ENCODE peak calls at places on chromosome 9, in five cellular contexts. One of them, this sample, is unnamed.

GRCh38 chr9:109213300-109214121 is 46.5 kb upstream of the FRRS1L start:
- DNase-seq in heart right ventricle: no peak
- DNase-seq in Peyer's patch: no peak
- DNase-seq in cardiac muscle cell: no peak
- DNase-seq in IMR-90: no peak
- DNase-seq in this sample: no peak

GRCh38 chr9:84002344-84002743 is 21.7 kb downstream of the RMI1 start:
- DNase-seq in cardiac muscle cell: peak; percentile 25
- DNase-seq in Peyer's patch: no peak
- DNase-seq in heart right ventricle: no peak
- DNase-seq in IMR-90: peak; percentile 17
- DNase-seq in this sample: no peak

GRCh38 chr9:20570756-20571155 is 51.5 kb downstream of the MLLT3 start:
- DNase-seq in Peyer's patch: no peak
- DNase-seq in IMR-90: peak; percentile 87
- DNase-seq in cardiac muscle cell: peak; percentile 54
- DNase-seq in heart right ventricle: no peak
- DNase-seq in this sample: no peak

GRCh38 chr9:89881431-89881830 is 276.6 kb downstream of the GADD45G start:
- DNase-seq in IMR-90: no peak
- DNase-seq in cardiac muscle cell: no peak
- DNase-seq in heart right ventricle: no peak
- DNase-seq in Peyer's patch: no peak
- DNase-seq in this sample: no peak

GRCh38 chr9:109098221-109098959 is 21.4 kb downstream of the TMEM245 start:
- DNase-seq in Peyer's patch: no peak
- DNase-seq in heart right ventricle: peak; percentile 24
- DNase-seq in IMR-90: peak; percentile 65
- DNase-seq in cardiac muscle cell: peak; percentile 92
- DNase-seq in this sample: no peak

GRCh38 chr9:14908221-14909206 is 1.7 kb downstream of the FREM1 start:
- DNase-seq in cardiac muscle cell: no peak
- DNase-seq in heart right ventricle: no peak
- DNase-seq in Peyer's patch: no peak
- DNase-seq in IMR-90: no peak
- DNase-seq in this sample: no peak

GRCh38 chr9:83233647-83234046 is 170.7 kb upstream of the RASEF start:
- DNase-seq in cardiac muscle cell: no peak
- DNase-seq in IMR-90: no peak
- DNase-seq in heart right ventricle: no peak
- DNase-seq in Peyer's patch: no peak
- DNase-seq in this sample: no peak

GRCh38 chr9:99019523-99020331 is 76.0 kb downstream of the COL15A1 start:
- DNase-seq in Peyer's patch: no peak
- DNase-seq in heart right ventricle: no peak
- DNase-seq in cardiac muscle cell: peak; percentile 95
- DNase-seq in IMR-90: peak; percentile 99
- DNase-seq in this sample: no peak

GRCh38 chr9:88291853-88292252 is 96.4 kb upstream of the SPIN1 start:
- DNase-seq in IMR-90: no peak
- DNase-seq in Peyer's patch: no peak
- DNase-seq in heart right ventricle: no peak
- DNase-seq in cardiac muscle cell: no peak
- DNase-seq in this sample: no peak

GRCh38 chr9:15357050-15357653 is 50.1 kb upstream of the TTC39B start:
- DNase-seq in cardiac muscle cell: no peak
- DNase-seq in Peyer's patch: peak; percentile 77
- DNase-seq in heart right ventricle: no peak
- DNase-seq in IMR-90: no peak
- DNase-seq in this sample: no peak

GRCh38 chr9:92668746-92669526 is 995 bp downstream of the IPPK start:
- DNase-seq in cardiac muscle cell: peak; percentile 71
- DNase-seq in IMR-90: peak; percentile 65
- DNase-seq in heart right ventricle: peak; percentile 56
- DNase-seq in Peyer's patch: peak; percentile 73
- DNase-seq in this sample: peak; percentile 61

GRCh38 chr9:87336407-87336806 is 161.3 kb upstream of the DAPK1 start:
- DNase-seq in Peyer's patch: no peak
- DNase-seq in heart right ventricle: no peak
- DNase-seq in cardiac muscle cell: peak; percentile 53
- DNase-seq in IMR-90: no peak
- DNase-seq in this sample: no peak

GRCh38 chr9:127508901-127509260 is 57.6 kb downstream of the LRSAM1 start:
- DNase-seq in IMR-90: no peak
- DNase-seq in heart right ventricle: no peak
- DNase-seq in cardiac muscle cell: no peak
- DNase-seq in Peyer's patch: no peak
- DNase-seq in this sample: no peak

GRCh38 chr9:127507751-127508648 is 56.7 kb downstream of the LRSAM1 start:
- DNase-seq in cardiac muscle cell: no peak
- DNase-seq in Peyer's patch: no peak
- DNase-seq in heart right ventricle: no peak
- DNase-seq in IMR-90: no peak
- DNase-seq in this sample: no peak

GRCh38 chr9:127506814-127507750 is 55.8 kb downstream of the LRSAM1 start:
- DNase-seq in cardiac muscle cell: peak; percentile 61
- DNase-seq in IMR-90: peak; percentile 74
- DNase-seq in Peyer's patch: no peak
- DNase-seq in heart right ventricle: no peak
- DNase-seq in this sample: no peak

GRCh38 chr9:127509955-127510299 is 58.6 kb downstream of the LRSAM1 start:
- DNase-seq in cardiac muscle cell: no peak
- DNase-seq in IMR-90: no peak
- DNase-seq in Peyer's patch: no peak
- DNase-seq in heart right ventricle: no peak
- DNase-seq in this sample: no peak

GRCh38 chr9:127509261-127509954 is 58.1 kb downstream of the LRSAM1 start:
- DNase-seq in cardiac muscle cell: peak; percentile 42
- DNase-seq in heart right ventricle: no peak
- DNase-seq in IMR-90: no peak
- DNase-seq in Peyer's patch: no peak
- DNase-seq in this sample: no peak
- H3K36me3 ChIP-seq in cardiac muscle cell: peaks cover 8% of the 10 kb centered on the region
- H3K36me3 ChIP-seq in heart right ventricle: peaks cover 73% of the 10 kb centered on the region
- H3K36me3 ChIP-seq in IMR-90: peaks cover 77% of the 10 kb centered on the region
- H3K36me3 ChIP-seq in Peyer's patch: no peaks in the 10 kb centered on the region
- H3K36me3 ChIP-seq in this sample: peaks cover 32% of the 10 kb centered on the region

DNA sequence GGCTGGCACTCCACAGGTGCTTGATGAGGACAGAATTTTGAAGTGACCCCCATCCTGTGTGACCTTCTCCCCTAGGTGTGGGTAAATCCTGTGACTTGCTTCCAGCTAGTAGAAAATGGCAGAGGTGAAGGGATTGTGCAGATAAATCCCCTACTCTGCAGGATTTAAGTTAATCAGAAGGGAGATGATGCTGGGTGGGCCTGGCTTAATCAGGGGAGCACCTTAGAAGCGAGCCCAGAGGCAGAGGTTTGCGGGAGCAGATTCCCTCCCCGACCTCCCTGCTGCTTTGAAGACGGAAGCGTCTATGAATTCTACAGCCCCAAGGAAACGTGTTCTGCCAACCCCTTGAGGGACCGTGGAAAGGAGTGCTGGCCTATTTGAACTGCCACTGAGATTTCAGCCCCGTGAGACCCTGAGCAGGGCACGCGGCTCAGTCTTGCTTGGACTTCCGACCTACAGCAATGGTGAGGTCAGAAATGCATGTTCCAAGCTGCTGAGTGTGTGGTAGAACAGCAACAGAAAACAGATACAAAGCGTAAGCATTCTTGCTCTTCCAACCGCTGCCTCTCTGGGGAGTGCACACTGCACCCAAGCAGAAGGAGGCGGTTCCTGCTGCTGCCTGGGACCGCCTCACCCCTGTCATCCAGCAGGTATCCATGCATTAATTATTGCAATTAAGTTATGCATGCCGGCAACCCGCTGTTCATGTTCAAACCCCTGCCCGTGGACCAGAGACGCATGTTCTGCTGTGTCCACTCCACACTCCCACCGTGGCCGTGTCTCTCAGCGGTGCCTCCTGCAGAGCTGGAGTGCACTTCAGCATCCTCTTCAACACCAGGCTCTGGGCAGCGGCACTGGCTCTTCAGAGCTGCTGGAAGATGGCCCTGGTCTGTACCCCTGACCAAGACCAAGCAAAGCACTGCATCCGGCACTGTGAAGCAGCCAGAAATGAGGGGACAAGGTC is 54.6 kb upstream of the RXRA start:
- DNase-seq in cardiac muscle cell: no peak
- DNase-seq in heart right ventricle: no peak
- DNase-seq in Peyer's patch: no peak
- DNase-seq in IMR-90: no peak
- DNase-seq in this sample: no peak
- H3K4me1 ChIP-seq in cardiac muscle cell: peaks cover 29% of the 10 kb centered on the region
- H3K4me1 ChIP-seq in heart right ventricle: peaks cover 10% of the 10 kb centered on the region
- H3K4me1 ChIP-seq in Peyer's patch: peaks cover 3% of the 10 kb centered on the region
- H3K4me1 ChIP-seq in IMR-90: peaks cover 5% of the 10 kb centered on the region
- H3K4me1 ChIP-seq in this sample: peaks cover 13% of the 10 kb centered on the region

DNA sequence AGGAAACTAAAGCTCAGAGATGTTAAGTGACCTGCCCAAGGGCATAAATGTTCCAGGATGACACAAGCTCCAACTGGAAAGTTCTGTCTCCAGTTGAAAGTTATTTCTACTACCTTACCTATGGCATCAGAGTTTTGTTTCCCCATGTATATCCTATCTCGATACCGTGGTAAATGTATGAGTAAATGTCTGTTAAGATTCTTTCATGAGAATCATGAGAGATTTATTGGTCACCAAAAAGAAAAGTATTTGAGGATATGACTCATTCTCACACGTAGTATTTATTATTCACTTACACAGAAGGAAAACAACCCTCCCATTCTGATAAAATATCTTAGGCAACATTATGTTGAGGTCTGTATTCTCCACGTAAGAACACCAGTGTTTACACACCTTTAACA is 11.1 kb upstream of the SHOC1 start:
- DNase-seq in heart right ventricle: no peak
- DNase-seq in IMR-90: peak; percentile 75
- DNase-seq in Peyer's patch: no peak
- DNase-seq in cardiac muscle cell: peak; percentile 81
- DNase-seq in this sample: no peak
- H3K27ac ChIP-seq in heart right ventricle: no peak overlapping the region
- H3K27ac ChIP-seq in IMR-90: no peak overlapping the region
- H3K27ac ChIP-seq in Peyer's patch: no peak overlapping the region
- H3K27ac ChIP-seq in cardiac muscle cell: no peak overlapping the region
- H3K27ac ChIP-seq in this sample: no peak overlapping the region

DNA sequence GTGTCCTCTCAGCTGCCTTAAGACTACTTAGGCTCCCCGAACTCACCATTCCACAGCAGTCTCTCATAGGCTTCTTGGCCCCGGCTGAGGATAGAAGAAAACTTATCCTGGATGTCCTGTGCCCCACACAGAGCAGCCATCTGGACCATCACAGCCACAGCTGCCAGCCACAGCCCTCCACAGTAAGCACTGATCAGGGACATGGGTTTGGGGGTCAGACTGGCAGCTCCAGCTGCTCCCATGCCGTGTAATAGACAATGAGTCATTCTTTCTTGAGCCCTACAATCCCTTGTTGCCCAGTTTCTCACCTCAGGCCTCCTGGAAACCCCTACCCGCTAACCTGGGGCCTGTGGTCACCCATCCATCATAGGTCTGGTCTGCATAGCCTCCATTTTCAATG is 5.7 kb downstream of the CREB3 start:
- DNase-seq in Peyer's patch: no peak
- DNase-seq in heart right ventricle: no peak
- DNase-seq in IMR-90: no peak
- DNase-seq in cardiac muscle cell: no peak
- DNase-seq in this sample: no peak
- H3K36me3 ChIP-seq in Peyer's patch: peaks cover 2% of the 10 kb centered on the region
- H3K36me3 ChIP-seq in heart right ventricle: peaks cover 88% of the 10 kb centered on the region
- H3K36me3 ChIP-seq in IMR-90: peaks cover 69% of the 10 kb centered on the region
- H3K36me3 ChIP-seq in cardiac muscle cell: peaks cover 76% of the 10 kb centered on the region
- H3K36me3 ChIP-seq in this sample: peaks cover 98% of the 10 kb centered on the region

DNA sequence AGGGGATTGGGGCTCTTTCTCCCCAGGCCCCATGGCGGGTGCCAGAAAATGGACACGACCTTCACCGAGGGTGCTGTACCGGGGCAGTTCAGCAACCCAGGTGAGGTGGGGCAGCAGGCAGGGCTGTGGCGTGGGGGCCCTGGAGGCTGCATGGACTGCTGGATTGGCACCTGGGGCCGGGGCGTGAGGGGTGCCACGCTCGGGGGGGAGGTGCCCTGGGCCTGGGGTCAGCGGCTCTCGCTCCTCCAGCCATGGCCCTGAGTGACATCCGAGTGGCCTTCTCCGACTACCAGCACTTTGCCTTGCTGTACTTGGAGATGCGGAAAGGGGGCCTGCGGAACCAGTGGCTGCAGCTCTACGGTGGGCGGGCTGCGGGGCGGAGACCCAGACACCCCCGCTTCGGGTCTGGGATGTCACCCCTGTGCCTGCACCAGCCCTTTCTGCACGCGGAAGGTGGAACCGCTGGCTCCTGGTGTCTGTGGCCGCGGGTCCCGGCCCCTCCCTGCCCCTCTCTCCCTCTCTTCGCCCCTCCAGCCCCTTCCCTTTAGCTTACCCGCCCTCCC is 1.8 kb downstream of the LCNL1 start:
- DNase-seq in heart right ventricle: no peak
- DNase-seq in IMR-90: no peak
- DNase-seq in Peyer's patch: no peak
- DNase-seq in cardiac muscle cell: no peak
- DNase-seq in this sample: no peak
- H3K4me1 ChIP-seq in heart right ventricle: peaks cover 51% of the 10 kb centered on the region
- H3K4me1 ChIP-seq in IMR-90: no peaks in the 10 kb centered on the region
- H3K4me1 ChIP-seq in Peyer's patch: no peaks in the 10 kb centered on the region
- H3K4me1 ChIP-seq in cardiac muscle cell: peaks cover 22% of the 10 kb centered on the region
- H3K4me1 ChIP-seq in this sample: no peaks in the 10 kb centered on the region

GRCh38 chr9:132639322-132639721 is 30.5 kb downstream of the DDX31 start:
- DNase-seq in cardiac muscle cell: no peak
- DNase-seq in heart right ventricle: no peak
- DNase-seq in IMR-90: no peak
- DNase-seq in Peyer's patch: no peak
- DNase-seq in this sample: no peak
- H3K27ac ChIP-seq in cardiac muscle cell: no peak overlapping the region
- H3K27ac ChIP-seq in heart right ventricle: no peak overlapping the region
- H3K27ac ChIP-seq in IMR-90: no peak overlapping the region
- H3K27ac ChIP-seq in Peyer's patch: peak overlapping the region; percentile 4
- H3K27ac ChIP-seq in this sample: no peak overlapping the region

GRCh38 chr9:133371261-133371711 is 4.6 kb downstream of the SURF4 start:
- DNase-seq in heart right ventricle: no peak
- DNase-seq in cardiac muscle cell: no peak
- DNase-seq in Peyer's patch: no peak
- DNase-seq in IMR-90: no peak
- DNase-seq in this sample: no peak

GRCh38 chr9:133369923-133370322 is 5.9 kb downstream of the SURF4 start:
- DNase-seq in Peyer's patch: no peak
- DNase-seq in heart right ventricle: no peak
- DNase-seq in cardiac muscle cell: no peak
- DNase-seq in IMR-90: no peak
- DNase-seq in this sample: no peak

GRCh38 chr9:133374612-133375115 is 1.2 kb downstream of the SURF4 start:
- DNase-seq in IMR-90: peak; percentile 68
- DNase-seq in heart right ventricle: no peak
- DNase-seq in cardiac muscle cell: peak; percentile 53
- DNase-seq in Peyer's patch: no peak
- DNase-seq in this sample: no peak

GRCh38 chr9:133370680-133371079 is 5.2 kb downstream of the SURF4 start:
- DNase-seq in heart right ventricle: no peak
- DNase-seq in Peyer's patch: no peak
- DNase-seq in IMR-90: no peak
- DNase-seq in cardiac muscle cell: no peak
- DNase-seq in this sample: no peak

DNA sequence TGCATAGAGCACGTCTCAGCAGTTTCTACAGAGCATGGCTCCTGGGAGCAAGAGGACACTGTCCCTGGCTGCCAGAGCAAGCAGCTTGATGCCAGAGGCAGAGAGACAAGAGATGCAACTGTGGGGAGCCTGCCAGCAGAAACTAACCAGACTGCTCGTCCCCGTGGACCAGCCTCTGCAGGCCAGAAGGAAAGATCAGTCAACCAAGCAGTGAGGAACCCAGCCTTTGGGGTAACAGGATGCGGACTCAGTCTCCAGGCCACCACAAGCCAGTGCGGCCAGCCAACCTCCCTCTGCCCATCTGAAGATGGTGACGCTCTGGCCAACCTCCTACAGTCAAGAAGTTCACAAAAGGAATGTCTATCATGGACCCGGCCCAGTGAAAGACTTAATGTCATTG is 3.7 kb downstream of the SURF4 start:
- DNase-seq in IMR-90: no peak
- DNase-seq in heart right ventricle: no peak
- DNase-seq in cardiac muscle cell: no peak
- DNase-seq in Peyer's patch: no peak
- DNase-seq in this sample: peak; percentile 53
- H3K36me3 ChIP-seq in IMR-90: peaks cover 52% of the 10 kb centered on the region
- H3K36me3 ChIP-seq in heart right ventricle: peaks cover 24% of the 10 kb centered on the region
- H3K36me3 ChIP-seq in cardiac muscle cell: peaks cover 14% of the 10 kb centered on the region
- H3K36me3 ChIP-seq in Peyer's patch: no peaks in the 10 kb centered on the region
- H3K36me3 ChIP-seq in this sample: no peaks in the 10 kb centered on the region

This sample was measured in psoas muscle.